ENCODE peak calls at places on chromosomes 2 and 18, in nine cellular contexts. One of them, this sample, is unnamed.
A peak's percentile ranks its signal among the peaks of the same experiment; 100 is the strongest.

GRCh38 chr18:32445846-32446245 is 24.8 kb downstream of the GAREM1 start:
- DNase-seq in hypothalamus: no peak
- DNase-seq in H54: no peak
- DNase-seq in fibroblast of lung: no peak
- DNase-seq in activated naive CD4-positive, alpha-beta T cell: no peak
- DNase-seq in stimulated activated CD4-positive, alpha-beta T cell treated with anti-CD3 and anti-CD28 coated beads, Interleukin-12 subunit alpha, Interleukin-12 subunit beta, amount 100 ng/mL, for 24 hours: no peak
- DNase-seq in NCI-H1092 treated with DMSO at 0.1 percent for 48 hours: no peak
- DNase-seq in cerebellum: no peak
- DNase-seq in stimulated activated CD8-positive, alpha-beta memory T cell treated with anti-CD3 and anti-CD28 coated beads, Interleukin-15, amount 100 ng/mL, for 24 hours: no peak
- DNase-seq in this sample: no peak

GRCh38 chr2:234146087-234146826 is 95.8 kb downstream of the SPP2 start:
- DNase-seq in hypothalamus: no peak
- DNase-seq in H54: peak; percentile 69
- DNase-seq in fibroblast of lung: peak; percentile 97
- DNase-seq in activated naive CD4-positive, alpha-beta T cell: no peak
- DNase-seq in stimulated activated CD4-positive, alpha-beta T cell treated with anti-CD3 and anti-CD28 coated beads, Interleukin-12 subunit alpha, Interleukin-12 subunit beta, amount 100 ng/mL, for 24 hours: no peak
- DNase-seq in NCI-H1092 treated with DMSO at 0.1 percent for 48 hours: no peak
- DNase-seq in cerebellum: no peak
- DNase-seq in stimulated activated CD8-positive, alpha-beta memory T cell treated with anti-CD3 and anti-CD28 coated beads, Interleukin-15, amount 100 ng/mL, for 24 hours: no peak
- DNase-seq in this sample: no peak

GRCh38 chr2:96530474-96531357 is 5.8 kb upstream of the ARID5A start:
- DNase-seq in hypothalamus: no peak
- DNase-seq in H54: no peak
- DNase-seq in fibroblast of lung: no peak
- DNase-seq in activated naive CD4-positive, alpha-beta T cell: no peak
- DNase-seq in stimulated activated CD4-positive, alpha-beta T cell treated with anti-CD3 and anti-CD28 coated beads, Interleukin-12 subunit alpha, Interleukin-12 subunit beta, amount 100 ng/mL, for 24 hours: no peak
- DNase-seq in NCI-H1092 treated with DMSO at 0.1 percent for 48 hours: no peak
- DNase-seq in cerebellum: no peak
- DNase-seq in stimulated activated CD8-positive, alpha-beta memory T cell treated with anti-CD3 and anti-CD28 coated beads, Interleukin-15, amount 100 ng/mL, for 24 hours: no peak
- DNase-seq in this sample: no peak

GRCh38 chr2:42964444-42965081 is 172.2 kb upstream of the HAAO start:
- DNase-seq in hypothalamus: peak; percentile 38
- DNase-seq in H54: peak; percentile 84
- DNase-seq in fibroblast of lung: peak; percentile 99
- DNase-seq in activated naive CD4-positive, alpha-beta T cell: no peak
- DNase-seq in stimulated activated CD4-positive, alpha-beta T cell treated with anti-CD3 and anti-CD28 coated beads, Interleukin-12 subunit alpha, Interleukin-12 subunit beta, amount 100 ng/mL, for 24 hours: no peak
- DNase-seq in NCI-H1092 treated with DMSO at 0.1 percent for 48 hours: peak; percentile 43
- DNase-seq in cerebellum: no peak
- DNase-seq in stimulated activated CD8-positive, alpha-beta memory T cell treated with anti-CD3 and anti-CD28 coated beads, Interleukin-15, amount 100 ng/mL, for 24 hours: no peak
- DNase-seq in this sample: no peak

GRCh38 chr18:22465859-22466602 is 48.3 kb upstream of the CTAGE1 start:
- DNase-seq in hypothalamus: no peak
- DNase-seq in H54: peak; percentile 42
- DNase-seq in fibroblast of lung: peak; percentile 98
- DNase-seq in activated naive CD4-positive, alpha-beta T cell: no peak
- DNase-seq in stimulated activated CD4-positive, alpha-beta T cell treated with anti-CD3 and anti-CD28 coated beads, Interleukin-12 subunit alpha, Interleukin-12 subunit beta, amount 100 ng/mL, for 24 hours: no peak
- DNase-seq in NCI-H1092 treated with DMSO at 0.1 percent for 48 hours: no peak
- DNase-seq in cerebellum: no peak
- DNase-seq in stimulated activated CD8-positive, alpha-beta memory T cell treated with anti-CD3 and anti-CD28 coated beads, Interleukin-15, amount 100 ng/mL, for 24 hours: no peak
- DNase-seq in this sample: no peak

GRCh38 chr2:138112536-138112935 is 148.3 kb downstream of the HNMT start:
- DNase-seq in hypothalamus: no peak
- DNase-seq in H54: no peak
- DNase-seq in fibroblast of lung: peak; percentile 64
- DNase-seq in activated naive CD4-positive, alpha-beta T cell: no peak
- DNase-seq in stimulated activated CD4-positive, alpha-beta T cell treated with anti-CD3 and anti-CD28 coated beads, Interleukin-12 subunit alpha, Interleukin-12 subunit beta, amount 100 ng/mL, for 24 hours: no peak
- DNase-seq in NCI-H1092 treated with DMSO at 0.1 percent for 48 hours: no peak
- DNase-seq in cerebellum: no peak
- DNase-seq in stimulated activated CD8-positive, alpha-beta memory T cell treated with anti-CD3 and anti-CD28 coated beads, Interleukin-15, amount 100 ng/mL, for 24 hours: no peak
- DNase-seq in this sample: peak; percentile 14

GRCh38 chr2:152513681-152514080 is 178.7 kb downstream of the FMNL2 start:
- DNase-seq in hypothalamus: no peak
- DNase-seq in H54: no peak
- DNase-seq in fibroblast of lung: peak; percentile 77
- DNase-seq in activated naive CD4-positive, alpha-beta T cell: no peak
- DNase-seq in stimulated activated CD4-positive, alpha-beta T cell treated with anti-CD3 and anti-CD28 coated beads, Interleukin-12 subunit alpha, Interleukin-12 subunit beta, amount 100 ng/mL, for 24 hours: no peak
- DNase-seq in NCI-H1092 treated with DMSO at 0.1 percent for 48 hours: peak; percentile 7
- DNase-seq in cerebellum: peak; percentile 78
- DNase-seq in stimulated activated CD8-positive, alpha-beta memory T cell treated with anti-CD3 and anti-CD28 coated beads, Interleukin-15, amount 100 ng/mL, for 24 hours: no peak
- DNase-seq in this sample: peak; percentile 36

GRCh38 chr2:99595373-99595772 is 105.6 kb upstream of the REV1 start:
- DNase-seq in hypothalamus: no peak
- DNase-seq in H54: no peak
- DNase-seq in fibroblast of lung: no peak
- DNase-seq in activated naive CD4-positive, alpha-beta T cell: no peak
- DNase-seq in stimulated activated CD4-positive, alpha-beta T cell treated with anti-CD3 and anti-CD28 coated beads, Interleukin-12 subunit alpha, Interleukin-12 subunit beta, amount 100 ng/mL, for 24 hours: no peak
- DNase-seq in NCI-H1092 treated with DMSO at 0.1 percent for 48 hours: no peak
- DNase-seq in cerebellum: no peak
- DNase-seq in stimulated activated CD8-positive, alpha-beta memory T cell treated with anti-CD3 and anti-CD28 coated beads, Interleukin-15, amount 100 ng/mL, for 24 hours: no peak
- DNase-seq in this sample: no peak

GRCh38 chr18:35642802-35643201 is 61.3 kb downstream of the GALNT1 start:
- DNase-seq in hypothalamus: no peak
- DNase-seq in H54: peak; percentile 5
- DNase-seq in fibroblast of lung: peak; percentile 11
- DNase-seq in activated naive CD4-positive, alpha-beta T cell: no peak
- DNase-seq in stimulated activated CD4-positive, alpha-beta T cell treated with anti-CD3 and anti-CD28 coated beads, Interleukin-12 subunit alpha, Interleukin-12 subunit beta, amount 100 ng/mL, for 24 hours: no peak
- DNase-seq in NCI-H1092 treated with DMSO at 0.1 percent for 48 hours: no peak
- DNase-seq in cerebellum: no peak
- DNase-seq in stimulated activated CD8-positive, alpha-beta memory T cell treated with anti-CD3 and anti-CD28 coated beads, Interleukin-15, amount 100 ng/mL, for 24 hours: no peak
- DNase-seq in this sample: no peak

GRCh38 chr18:8556424-8556823 is 52.8 kb upstream of the RAB12 start:
- DNase-seq in hypothalamus: no peak
- DNase-seq in H54: no peak
- DNase-seq in fibroblast of lung: no peak
- DNase-seq in activated naive CD4-positive, alpha-beta T cell: no peak
- DNase-seq in stimulated activated CD4-positive, alpha-beta T cell treated with anti-CD3 and anti-CD28 coated beads, Interleukin-12 subunit alpha, Interleukin-12 subunit beta, amount 100 ng/mL, for 24 hours: no peak
- DNase-seq in NCI-H1092 treated with DMSO at 0.1 percent for 48 hours: no peak
- DNase-seq in cerebellum: no peak
- DNase-seq in stimulated activated CD8-positive, alpha-beta memory T cell treated with anti-CD3 and anti-CD28 coated beads, Interleukin-15, amount 100 ng/mL, for 24 hours: no peak
- DNase-seq in this sample: no peak

This sample was measured in NCI-H446.